ENCODE peak calls at places on chromosome 11, in eight cellular contexts. A is activated T-cell treated with anti-CD3 and anti-CD28 coated beads for 1 hour; M is stimulated activated CD8-positive, alpha-beta memory T cell treated with anti-CD3 and anti-CD28 coated beads, Interleukin-4, amount 100 ng/mL, for 24 hours; Y is ascending aorta; O is MG63; W is RWPE1; C is astrocyte of the spinal cord; L is RCC 7860. J is an unnamed sample.

GRCh38 chr11:1943977-1944376 is 3.2 kb upstream of the MRPL23 start:
- DNase-seq in M (no peak), C (peak), O (peak), L (peak), Y (peak), W (peak), A (no peak), J (no peak)

GRCh38 chr11:30583505-30584280 is 2.5 kb downstream of the MPPED2 start:
- DNase-seq in L (no peak), O (no peak), W (no peak), A (no peak), Y (peak), M (no peak), C (no peak), J (no peak)

GRCh38 chr11:121240650-121241299 is 51.8 kb upstream of the SC5D start:
- DNase-seq in O (peak), L (no peak), M (no peak), Y (no peak), C (peak), A (no peak), W (no peak), J (no peak)

GRCh38 chr11:117443269-117444186 is 115.9 kb downstream of the CEP164 start:
- DNase-seq in O (peak), W (peak), L (no peak), Y (no peak), A (no peak), M (no peak), C (no peak), J (no peak)

GRCh38 chr11:34250732-34251639 is 106.8 kb downstream of the ABTB2 start:
- DNase-seq in O (peak), L (peak), M (peak), W (peak), Y (peak), A (peak), C (no peak), J (no peak)

GRCh38 chr11:26229270-26229669 is 102.7 kb upstream of the ANO3 start:
- DNase-seq in L (no peak), C (peak), A (no peak), Y (no peak), M (no peak), O (no peak), W (peak), J (no peak)

GRCh38 chr11:17405232-17406005 is 17.0 kb upstream of the KCNJ11 start:
- DNase-seq in L (peak), O (peak), M (no peak), Y (peak), C (peak), W (no peak), A (no peak), J (peak)

GRCh38 chr11:107583629-107584195 is 7.2 kb upstream of the ELMOD1 start:
- DNase-seq in L (peak), Y (no peak), C (no peak), A (no peak), M (no peak), W (no peak), O (no peak), J (no peak)

GRCh38 chr11:35237860-35238715 is 99.1 kb downstream of the CD44 start:
- DNase-seq in O (no peak), W (peak), Y (no peak), C (peak), M (peak), A (no peak), L (no peak), J (no peak)

GRCh38 chr11:64178203-64178602 is 7.8 kb upstream of the STIP1 start:
- DNase-seq in M (no peak), A (no peak), L (no peak), C (no peak), Y (no peak), O (no peak), W (no peak), J (no peak)

GRCh38 chr11:116703421-116703820 is 69.4 kb downstream of the BUD13 start:
- DNase-seq in O (no peak), M (no peak), L (no peak), C (no peak), Y (no peak), W (no peak), A (no peak), J (no peak)

GRCh38 chr11:86719781-86720463 is 47.5 kb upstream of the ME3 start:
- DNase-seq in M (no peak), W (peak), C (peak), A (no peak), Y (no peak), L (peak), O (peak), J (peak)

J was measured in epithelial cell of proximal tubule.